ENCODE peak calls at places on chromosomes 5 and 9, in four cellular contexts. P is prostate gland, M is fibroblast of lung, K is heart right ventricle. R is an unnamed sample. For H3K27me3 and H3K4me1, the result is how much of the 10 kb centered on the place peaks cover.

GRCh38 chr9:88090151-88090581 is 48.1 kb downstream of the SPATA31C2 start:
- DNase-seq in K (peak), M (peak), P (no peak), R (no peak)

GRCh38 chr9:28234899-28235277 is 661.6 kb upstream of the C9orf72 start:
- DNase-seq in M (peak), K (no peak), P (no peak), R (peak)

GRCh38 chr5:172544371-172545120 is 90.2 kb upstream of the SH3PXD2B start:
- DNase-seq in P (no peak), K (no peak), M (no peak), R (no peak)

GRCh38 chr5:143401846-143402463 is 1.5 kb downstream of the NR3C1 start:
- DNase-seq in K (no peak), M (peak), P (no peak), R (peak)

GRCh38 chr9:111037744-111038335 is 430 bp downstream of the LPAR1 start:
- DNase-seq in M (peak), P (peak), K (peak), R (peak)

GRCh38 chr5:78907255-78907886 is 77.7 kb downstream of the ARSB start:
- DNase-seq in M (peak), K (no peak), P (no peak), R (peak)

GRCh38 chr9:74330487-74331214 is 166.5 kb upstream of the RORB start:
- DNase-seq in P (no peak), M (no peak), K (no peak), R (no peak)

GRCh38 chr9:137411670-137412380 is 11.1 kb downstream of the EXD3 start:
- DNase-seq in P (peak), K (peak), M (peak), R (peak)

GRCh38 chr9:23825700-23826099 is 340 bp downstream of the ELAVL2 start:
- DNase-seq in M (peak), K (no peak), P (no peak), R (no peak)

GRCh38 chr9:130137081-130137869 is 34.9 kb upstream of the NCS1 start:
- DNase-seq in M (peak), K (no peak), P (no peak), R (no peak)

GRCh38 chr5:10581867-10582511 is 18.1 kb downstream of the ANKRD33B start:
- DNase-seq in M (peak), K (no peak), P (no peak), R (no peak)

GRCh38 chr9:27154923-27155322 is 45.9 kb downstream of the TEK start:
- DNase-seq in K (no peak), P (no peak), M (peak), R (peak)

GRCh38 chr9:8266861-8267260 is 467.3 kb upstream of the DMAC1 start:
- DNase-seq in P (no peak), K (no peak), M (no peak), R (no peak)

GRCh38 chr5:144684899-144685298 is 514.2 kb downstream of the KCTD16 start:
- DNase-seq in M (no peak), K (no peak), P (no peak), R (no peak)

GRCh38 chr5:179377421-179378115 is 32.3 kb upstream of the ADAMTS2 start:
- DNase-seq in P (no peak), M (peak), K (no peak), R (no peak)

GRCh38 chr9:131951905-131952304 is 127.8 kb downstream of the MED27 start:
- DNase-seq in K (peak), P (no peak), M (peak), R (no peak)

GRCh38 chr9:69120380-69121154 is 53.5 kb upstream of the TJP2 start:
- DNase-seq in K (peak), P (peak), M (peak), R (peak)

GRCh38 chr9:123716339-123716738 is 213.6 kb downstream of the DENND1A start:
- DNase-seq in M (no peak), K (no peak), P (no peak), R (no peak)

GRCh38 chr5:25033658-25034057 is 388.9 kb upstream of the CDH10 start:
- DNase-seq in M (no peak), K (no peak), P (no peak), R (no peak)
- TF ChIP-seq CTCF in M (no peak), K (no peak), P (no peak), R (no peak)

DNA sequence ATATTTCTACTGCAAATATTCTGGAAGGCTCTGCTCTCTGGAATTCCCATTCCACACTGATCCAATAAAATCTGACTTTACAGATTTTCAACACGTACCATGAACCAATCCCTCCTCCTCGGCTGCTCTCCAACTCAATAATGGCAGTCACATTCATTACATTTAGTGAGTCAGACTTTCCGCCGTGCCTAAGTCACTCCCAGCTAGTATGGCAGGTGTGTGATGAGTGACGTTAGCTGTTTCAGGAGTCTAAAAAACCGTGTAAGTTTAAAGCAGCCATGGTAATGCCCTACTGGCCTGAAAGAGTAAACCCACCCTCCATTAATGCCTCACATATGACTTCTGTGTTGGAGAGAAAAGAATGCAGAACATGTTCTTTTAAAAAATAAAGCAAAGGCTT is 3.3 kb downstream of the FBN2 start:
- DNase-seq in K (no peak), M (peak), P (no peak), R (no peak)
- H3K27me3 ChIP-seq in K (half or more), M (under half), P (under half), R (under half)

GRCh38 chr9:95609426-95609825 is 92.7 kb upstream of the PTCH1 start:
- DNase-seq in M (no peak), K (no peak), P (no peak), R (no peak)
- H3K4me1 ChIP-seq in M (under half), K (under half), P (under half), R (under half)

GRCh38 chr5:38845555-38846378 is at the start of gene OSMR:
- DNase-seq in P (peak), K (peak), M (peak), R (peak)
- TF ChIP-seq CTCF in P (peak), K (no peak), M (no peak), R (no peak)

GRCh38 chr5:2103940-2104339 is 221.2 kb upstream of the IRX4 start:
- DNase-seq in K (no peak), M (peak), P (no peak), R (no peak)
- H3K27me3 ChIP-seq in K (under half), M (under half), P (under half), R (under half)

GRCh38 chr9:120307599-120307998 is 272.4 kb downstream of the CDK5RAP2 start:
- DNase-seq in P (no peak), K (no peak), M (no peak), R (no peak)

GRCh38 chr9:120312031-120312430 is 267.9 kb downstream of the CDK5RAP2 start:
- DNase-seq in K (no peak), P (no peak), M (no peak), R (no peak)

GRCh38 chr9:120306561-120306960 is 273.4 kb downstream of the CDK5RAP2 start:
- DNase-seq in M (no peak), P (no peak), K (no peak), R (no peak)

GRCh38 chr9:120308495-120308894 is 271.5 kb downstream of the CDK5RAP2 start:
- DNase-seq in P (no peak), K (no peak), M (no peak), R (no peak)

DNA sequence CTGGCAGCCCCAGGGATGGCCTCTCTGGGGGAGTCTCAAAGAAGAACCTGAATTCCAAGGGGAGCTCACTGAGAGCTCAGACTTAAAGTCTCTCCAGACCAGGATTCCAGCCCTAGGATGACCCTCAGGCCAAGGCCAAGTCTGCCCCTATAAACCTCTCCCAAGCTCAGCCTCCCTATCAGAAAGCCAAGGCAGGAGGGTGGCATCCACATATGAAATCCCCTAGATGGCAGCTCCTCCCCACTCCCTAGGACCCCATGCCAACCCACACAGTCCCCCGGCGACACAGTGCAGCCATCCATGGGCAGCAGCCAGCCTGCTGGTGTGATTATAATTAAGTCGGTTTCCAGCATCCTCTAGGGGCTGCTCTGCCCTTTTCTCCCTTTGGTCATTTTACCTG is 269.9 kb downstream of the CDK5RAP2 start:
- DNase-seq in M (no peak), K (no peak), P (no peak), R (no peak)
- H3K4me1 ChIP-seq in M (under half), K (under half), P (under half), R (under half)

GRCh38 chr9:25964239-25964638 is 286.0 kb upstream of the TUSC1 start:
- DNase-seq in M (peak), P (peak), K (no peak), R (peak)
- TF ChIP-seq CTCF in M (peak), P (peak), K (no peak), R (peak)

GRCh38 chr9:136129176-136129575 is 10.5 kb upstream of the TMEM250 start:
- DNase-seq in K (no peak), M (no peak), P (no peak), R (no peak)

GRCh38 chr9:136124976-136125692 is 6.5 kb upstream of the TMEM250 start:
- DNase-seq in M (no peak), K (no peak), P (no peak), R (no peak)

GRCh38 chr9:136127313-136127712 is 8.6 kb upstream of the TMEM250 start:
- DNase-seq in P (no peak), K (no peak), M (no peak), R (no peak)

GRCh38 chr9:136131629-136132499 is 13.2 kb upstream of the TMEM250 start:
- DNase-seq in P (no peak), K (no peak), M (no peak), R (no peak)

DNA sequence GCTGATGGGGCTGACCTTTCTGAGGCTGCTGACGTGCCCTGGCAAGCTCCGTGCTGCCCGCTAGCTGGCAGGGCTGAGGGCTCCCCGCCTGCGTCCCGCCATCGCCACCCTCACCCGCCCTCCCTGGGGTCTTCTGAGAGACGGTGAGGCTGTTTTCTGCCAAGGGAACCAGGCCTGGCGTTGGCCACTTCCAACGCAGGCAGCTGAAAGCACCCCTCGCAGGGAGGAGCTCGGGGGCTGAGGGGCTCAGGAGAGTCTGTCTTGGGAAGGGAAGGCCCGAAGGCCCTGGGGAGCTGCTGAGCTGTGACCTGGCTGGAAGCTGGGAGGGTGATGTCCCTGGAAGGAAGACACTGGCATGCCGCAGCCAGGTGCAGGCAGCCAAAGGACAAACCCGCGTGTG is 9.8 kb upstream of the TMEM250 start:
- DNase-seq in P (no peak), K (no peak), M (no peak), R (no peak)
- H3K27me3 ChIP-seq in P (under half), K (under half), M (under half), R (under half)

R was measured in mammary epithelial cell.